ENCODE peak calls at places on chromosomes 12 and 14, in ten cellular contexts. W is neural progenitor cell; K is IMR-90; J is cardiac muscle cell; D is GM06990; C is right lobe of liver; L is endothelial cell of umbilical vein; H is fibroblast of lung; F is left lung; X is CD8-positive, alpha-beta T cell. S is an unnamed sample.

GRCh38 chr12:106997916-106998315 is 11.0 kb upstream of the MTERF2 start:
- DNase-seq in D (no peak), C (no peak), J (no peak), H (no peak), W (no peak), L (no peak), X (no peak), F (no peak), K (no peak), S (no peak)

GRCh38 chr12:5789469-5789968 is 155.5 kb downstream of the ANO2 start:
- DNase-seq in D (no peak), L (no peak), C (no peak), K (no peak), J (peak; percentile 54), W (no peak), X (no peak), H (no peak), F (no peak), S (no peak)

GRCh38 chr12:48307269-48307668 is 43.5 kb downstream of the ZNF641 start:
- DNase-seq in K (no peak), W (no peak), H (no peak), L (no peak), X (no peak), C (no peak), D (no peak), J (no peak), F (no peak), S (no peak)

GRCh38 chr12:121224591-121224990 is 14.7 kb downstream of the P2RX4 start:
- DNase-seq in D (no peak), F (peak; percentile 24), K (no peak), W (no peak), H (no peak), C (no peak), L (no peak), X (no peak), J (no peak), S (no peak)

GRCh38 chr12:6200266-6201198 is at the start of gene CD9:
- DNase-seq in F (peak; percentile 89), C (peak; percentile 71), K (no peak), D (no peak), H (no peak), J (peak; percentile 60), W (peak; percentile 63), X (no peak), L (peak; percentile 56), S (no peak)

GRCh38 chr12:50505945-50506344 is 1.2 kb downstream of the DIP2B start:
- DNase-seq in W (peak; percentile 16), L (peak; percentile 63), X (no peak), J (no peak), C (no peak), D (no peak), H (peak; percentile 25), K (no peak), F (no peak), S (peak; percentile 4)

GRCh38 chr12:91382081-91382543 is 199.5 kb upstream of the DCN start:
- DNase-seq in C (peak; percentile 76), F (peak; percentile 80), L (peak; percentile 91), W (peak; percentile 95), X (peak; percentile 72), D (peak; percentile 50), K (peak; percentile 80), J (peak; percentile 88), H (peak; percentile 84), S (peak; percentile 77)

GRCh38 chr14:66216763-66217162 is 269.4 kb upstream of the CCDC196 start:
- DNase-seq in K (no peak), W (peak; percentile 41), J (no peak), H (no peak), L (no peak), X (no peak), C (no peak), F (no peak), D (no peak), S (no peak)

GRCh38 chr14:75452324-75452723 is 24.5 kb downstream of the JDP2 start:
- DNase-seq in J (no peak), W (no peak), C (peak; percentile 77), X (no peak), D (no peak), K (no peak), H (no peak), L (no peak), F (no peak), S (no peak)

DNA sequence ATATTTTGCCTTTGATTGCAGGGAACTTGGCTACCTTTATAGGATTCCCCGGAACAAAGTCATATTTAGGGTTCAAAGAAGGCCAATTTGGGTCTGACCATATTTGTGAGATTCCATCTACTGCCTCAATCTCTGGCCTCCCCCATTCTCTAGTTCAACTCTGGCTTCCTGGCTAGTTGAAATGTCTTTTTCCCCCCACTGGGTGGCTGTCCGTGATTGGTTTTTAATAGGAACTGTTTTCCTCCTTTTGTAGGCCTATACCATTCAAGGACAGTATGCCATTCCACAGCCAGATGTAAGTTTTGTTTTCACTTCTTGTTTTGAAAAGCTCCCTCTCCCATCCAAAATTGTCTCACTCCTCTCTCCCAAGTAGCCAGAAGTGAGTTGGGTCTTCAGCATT is 13.8 kb downstream of the PCBP2 start:
- DNase-seq in X (no peak), C (no peak), L (no peak), F (no peak), K (no peak), W (no peak), J (no peak), D (no peak), H (no peak), S (no peak)
- H3K4me3 ChIP-seq in X (no peak overlapping the region), C (no peak overlapping the region), L (no peak overlapping the region), F (no peak overlapping the region), K (no peak overlapping the region), W (no peak overlapping the region), J (no peak overlapping the region), D (no peak overlapping the region), H (no peak overlapping the region), S (no peak overlapping the region)

GRCh38 chr12:64229240-64229639 is 7.1 kb upstream of the KICS2 start:
- DNase-seq in H (no peak), L (no peak), C (no peak), K (no peak), W (peak; percentile 26), J (no peak), F (no peak), X (no peak), D (no peak), S (no peak)
- H3K27me3 ChIP-seq in H (no peaks in the 10 kb centered on the region), L (no peaks in the 10 kb centered on the region), C (no peaks in the 10 kb centered on the region), K (no peaks in the 10 kb centered on the region), W (no peaks in the 10 kb centered on the region), J (no peaks in the 10 kb centered on the region), F (no peaks in the 10 kb centered on the region), X (no peaks in the 10 kb centered on the region), D (no peaks in the 10 kb centered on the region), S (no peaks in the 10 kb centered on the region)

GRCh38 chr12:59980491-59980890 is 384.7 kb downstream of the SLC16A7 start:
- DNase-seq in D (no peak), F (no peak), H (no peak), L (no peak), J (no peak), W (no peak), C (no peak), X (no peak), K (peak; percentile 63), S (no peak)
- TF ChIP-seq CTCF in D (no peak), F (no peak), H (no peak), L (no peak), J (no peak), W (no peak), C (no peak), X (no peak), K (no peak), S (no peak)

DNA sequence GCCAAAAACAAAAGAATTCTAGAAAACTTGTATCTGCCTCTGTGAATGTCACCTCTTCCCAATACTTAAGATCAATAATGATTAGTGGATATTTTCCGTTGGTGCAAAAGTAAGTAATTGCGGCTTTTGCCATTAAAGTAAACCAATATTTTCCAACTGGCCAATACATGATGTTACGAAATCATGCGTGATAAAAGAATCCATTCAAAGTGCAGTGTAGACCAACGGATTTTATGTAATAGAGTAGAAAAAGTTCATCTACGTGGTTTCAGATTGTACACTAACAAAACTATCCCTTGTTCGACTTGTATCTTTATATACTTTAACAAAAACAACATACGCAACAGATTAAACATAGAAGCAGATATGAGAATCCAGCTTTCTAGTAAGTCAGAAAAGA is 626 bp upstream of the ZNF268 start:
- DNase-seq in W (no peak), D (no peak), J (no peak), K (no peak), C (no peak), H (no peak), X (no peak), L (no peak), F (no peak), S (no peak)
- H3K4me3 ChIP-seq in W (no peak overlapping the region), D (no peak overlapping the region), J (no peak overlapping the region), K (no peak overlapping the region), C (no peak overlapping the region), H (no peak overlapping the region), X (no peak overlapping the region), L (no peak overlapping the region), F (no peak overlapping the region), S (no peak overlapping the region)

S was measured in brain microvascular endothelial cell.